ENCODE peak calls at places on chromosomes 4 and X, in four cellular contexts. A is H1, X is K562, U is HCT116. V is an unnamed sample.

GRCh38 chr4:76830612-76831474 is 67.1 kb downstream of the SOWAHB start:
- DNase-seq in A (no peak), X (no peak), U (peak), V (peak)

GRCh38 chr4:153122855-153123254 is 81.4 kb upstream of the TRIM2 start:
- DNase-seq in A (no peak), X (no peak), U (no peak), V (no peak)

GRCh38 chr4:17613761-17614415 is 553 bp upstream of the MED28 start:
- DNase-seq in A (no peak), X (no peak), U (no peak), V (peak)

GRCh38 chrX:29869837-29870236 is 345.5 kb upstream of the MAGEB2 start:
- DNase-seq in A (no peak), X (no peak), U (no peak), V (no peak)

GRCh38 chr4:3773552-3774001 is 7.4 kb downstream of the ADRA2C start:
- DNase-seq in A (no peak), X (no peak), U (no peak), V (peak)

GRCh38 chr4:94274912-94275311 is 67.2 kb downstream of the SMARCAD1 start:
- DNase-seq in A (no peak), X (no peak), U (no peak), V (no peak)

GRCh38 chr4:177461606-177462005 is 19.4 kb upstream of the AGA start:
- DNase-seq in A (no peak), X (no peak), U (no peak), V (no peak)

GRCh38 chr4:2336659-2337058 is 74.8 kb upstream of the MXD4 start:
- DNase-seq in A (no peak), X (no peak), U (no peak), V (no peak)

GRCh38 chr4:57156242-57156990 is 46.2 kb upstream of the IGFBP7 start:
- DNase-seq in A (no peak), X (no peak), U (no peak), V (no peak)

GRCh38 chr4:13653356-13653755 is 25.8 kb upstream of the BOD1L1 start:
- DNase-seq in A (no peak), X (no peak), U (no peak), V (no peak)

GRCh38 chr4:71189471-71189870 is 149.3 kb upstream of the SLC4A4 start:
- DNase-seq in A (no peak), X (no peak), U (no peak), V (no peak)

GRCh38 chrX:19893722-19894121 is 6.3 kb upstream of the SH3KBP1 start:
- DNase-seq in A (no peak), X (no peak), U (no peak), V (peak)

GRCh38 chr4:39620551-39620950 is 18.1 kb downstream of the SMIM14 start:
- DNase-seq in A (no peak), X (no peak), U (no peak), V (no peak)

GRCh38 chr4:76306882-76307669 is 543 bp downstream of the STBD1 start:
- DNase-seq in A (peak), X (no peak), U (no peak), V (peak)

GRCh38 chrX:22109442-22109841 is 77.3 kb downstream of the PHEX start:
- DNase-seq in A (no peak), X (no peak), U (no peak), V (no peak)

GRCh38 chrX:153494541-153495361 is at the start of gene BGN:
- DNase-seq in A (no peak), X (peak), U (no peak), V (peak)

GRCh38 chr4:40916880-40917279 is 167.1 kb downstream of the NSUN7 start:
- DNase-seq in A (peak), X (peak), U (peak), V (peak)
- TF ChIP-seq FOSL1 in A (no peak), X (no peak), U (no peak), V (no peak)

DNA sequence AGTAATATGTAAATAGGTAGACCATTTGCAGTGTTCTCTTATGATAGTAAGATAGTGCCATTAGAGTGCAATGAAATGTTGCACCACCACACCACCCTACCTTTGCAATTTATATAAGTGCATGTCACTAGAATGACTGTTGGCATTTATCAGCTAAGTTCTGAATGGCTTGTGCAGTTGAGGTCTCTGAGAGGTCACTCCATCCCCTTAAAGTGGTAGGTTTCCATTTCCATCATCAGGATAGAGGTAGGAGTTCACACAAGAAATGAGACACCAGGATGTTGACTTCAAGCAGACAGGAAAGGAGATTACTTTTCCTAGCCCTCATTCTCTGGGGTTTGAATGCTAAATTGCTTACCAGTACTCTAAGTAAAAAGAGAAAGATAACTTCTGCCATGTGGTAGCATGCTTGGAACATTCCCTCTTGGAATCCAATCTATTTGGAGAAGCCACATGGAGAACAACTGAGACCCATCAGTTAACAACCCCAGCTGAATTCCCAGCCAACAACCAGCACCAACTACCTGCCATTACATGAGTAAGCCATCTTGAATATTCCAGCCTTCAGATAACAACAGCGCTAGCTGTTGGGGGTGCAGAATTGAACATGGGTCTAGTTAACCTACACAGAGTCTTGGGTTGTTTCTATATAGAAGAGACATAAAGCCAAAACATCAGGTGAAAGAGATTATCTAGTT is 6.7 kb upstream of the LRBA start:
- DNase-seq in A (no peak), X (peak), U (no peak), V (no peak)
- TF ChIP-seq CTCF in A (no peak), X (no peak), U (no peak), V (no peak)

GRCh38 chr4:181823183-181823582 is 420.0 kb upstream of the TENM3 start:
- DNase-seq in A (no peak), X (no peak), U (no peak), V (no peak)

GRCh38 chr4:181823645-181824044 is 419.6 kb upstream of the TENM3 start:
- DNase-seq in A (no peak), X (no peak), U (no peak), V (no peak)

GRCh38 chr4:181820518-181820917 is 422.7 kb upstream of the TENM3 start:
- DNase-seq in A (no peak), X (no peak), U (no peak), V (peak)

GRCh38 chr4:181821039-181822004 is 421.9 kb upstream of the TENM3 start:
- DNase-seq in A (no peak), X (no peak), U (no peak), V (no peak)

GRCh38 chr4:181822005-181822375 is 421.2 kb upstream of the TENM3 start:
- DNase-seq in A (no peak), X (no peak), U (no peak), V (no peak)
- TF ChIP-seq FOSL1 in A (no peak), X (no peak), U (no peak), V (no peak)

GRCh38 chr4:73922317-73922716 is 53.1 kb downstream of the CXCL1 start:
- DNase-seq in A (no peak), X (no peak), U (no peak), V (no peak)

GRCh38 chr4:73923631-73923937 is 54.4 kb downstream of the CXCL1 start:
- DNase-seq in A (no peak), X (no peak), U (no peak), V (no peak)

GRCh38 chr4:73918058-73918457 is 48.9 kb downstream of the CXCL1 start:
- DNase-seq in A (no peak), X (no peak), U (no peak), V (no peak)

GRCh38 chr4:73919691-73920090 is 50.5 kb downstream of the CXCL1 start:
- DNase-seq in A (no peak), X (no peak), U (no peak), V (no peak)

DNA sequence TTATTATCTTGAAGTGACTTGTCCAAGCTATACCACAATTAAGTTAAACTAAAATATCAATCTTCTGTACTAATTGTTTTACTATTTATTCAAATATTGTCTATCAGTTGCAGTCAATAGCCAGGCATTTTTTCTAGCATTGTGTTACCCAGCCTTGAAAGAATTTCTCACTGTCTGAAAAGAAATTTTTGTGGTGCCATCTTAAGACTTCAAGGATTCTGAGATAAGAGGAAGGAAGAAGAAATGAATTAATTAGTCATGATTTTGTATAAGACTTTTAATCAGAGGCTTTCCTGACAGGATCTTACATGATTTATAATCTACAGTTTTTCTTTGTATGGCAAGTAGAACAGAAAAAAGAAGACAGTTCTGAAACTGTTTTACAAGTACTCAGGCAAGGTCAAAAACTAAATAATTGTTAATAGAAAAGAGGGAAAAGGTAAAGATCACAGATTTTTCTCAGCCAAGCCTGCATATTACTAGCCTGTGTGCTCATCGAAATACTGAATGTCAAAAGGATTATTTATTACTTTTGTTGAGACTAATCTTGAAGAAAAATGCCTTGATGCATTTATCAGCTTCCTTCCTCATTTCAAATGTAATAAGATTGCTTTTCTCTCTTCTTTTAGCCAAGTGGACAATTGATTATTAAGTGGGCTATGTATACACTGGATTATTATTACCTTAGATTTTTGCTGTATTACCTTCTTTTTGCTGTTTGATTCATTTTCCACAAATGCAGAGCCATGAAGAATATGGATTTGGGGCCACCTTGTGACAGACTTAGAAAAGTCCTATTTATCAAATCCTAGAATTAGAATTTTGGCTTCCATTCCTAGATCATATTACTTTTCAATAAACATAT is 53.8 kb downstream of the CXCL1 start:
- DNase-seq in A (no peak), X (no peak), U (peak), V (no peak)
- TF ChIP-seq CTCF in A (no peak), X (no peak), U (peak), V (no peak)